ENCODE peak calls at places on chromosome 9, in ten cellular contexts. F is foreskin keratinocyte, P is coronary artery, U is Panc1, T is cardiac fibroblast, M is GM12865, H is testis, X is B cell, W is H9, A is endothelial cell. N is an unnamed sample.

GRCh38 chr9:13688990-13689600 is 409.6 kb upstream of the MPDZ start:
- DNase-seq in F (peak; percentile 9), P (no peak), U (no peak), T (peak; percentile 49), M (no peak), H (peak; percentile 25), X (no peak), W (no peak), A (peak; percentile 27), N (peak; percentile 31)

GRCh38 chr9:35341585-35341984 is 148.3 kb upstream of the RUSC2 start:
- DNase-seq in F (no peak), P (peak; percentile 75), U (no peak), T (peak; percentile 81), M (peak; percentile 4), H (peak; percentile 62), X (no peak), W (peak; percentile 43), A (no peak), N (peak; percentile 18)

GRCh38 chr9:101372327-101373118 is 12.3 kb downstream of the BAAT start:
- DNase-seq in F (no peak), P (no peak), U (no peak), T (no peak), M (no peak), H (no peak), X (no peak), W (no peak), A (no peak), N (no peak)

GRCh38 chr9:88773627-88774244 is 217.5 kb upstream of the S1PR3 start:
- DNase-seq in F (no peak), P (no peak), U (no peak), T (peak; percentile 72), M (no peak), H (no peak), X (no peak), W (no peak), A (no peak), N (peak; percentile 54)

GRCh38 chr9:77488439-77489126 is 159.5 kb downstream of the GNA14 start:
- DNase-seq in F (no peak), P (no peak), U (no peak), T (peak; percentile 66), M (peak; percentile 9), H (no peak), X (no peak), W (peak; percentile 36), A (no peak), N (peak; percentile 41)

GRCh38 chr9:127611796-127612790 is at the start of gene STXBP1:
- DNase-seq in F (no peak), P (peak; percentile 86), U (no peak), T (peak; percentile 71), M (peak; percentile 84), H (peak; percentile 92), X (peak; percentile 98), W (peak; percentile 90), A (peak; percentile 92), N (peak; percentile 81)

GRCh38 chr9:129245276-129245675 is 67.2 kb upstream of the IER5L start:
- DNase-seq in F (no peak), P (no peak), U (no peak), T (peak; percentile 27), M (no peak), H (no peak), X (no peak), W (no peak), A (no peak), N (peak; percentile 23)

GRCh38 chr9:114696814-114697544 is 15.0 kb upstream of the TEX48 start:
- DNase-seq in F (no peak), P (no peak), U (no peak), T (no peak), M (peak; percentile 91), H (no peak), X (no peak), W (no peak), A (no peak), N (no peak)

GRCh38 chr9:104232781-104233341 is 138.8 kb downstream of the SMC2 start:
- DNase-seq in F (peak; percentile 97), P (no peak), U (no peak), T (peak; percentile 96), M (no peak), H (no peak), X (no peak), W (no peak), A (no peak), N (peak; percentile 16)

GRCh38 chr9:89815903-89816573 is 211.2 kb downstream of the GADD45G start:
- DNase-seq in F (no peak), P (peak; percentile 36), U (no peak), T (no peak), M (peak; percentile 82), H (peak; percentile 46), X (peak; percentile 77), W (no peak), A (no peak), N (no peak)

GRCh38 chr9:114347675-114348074 is 18.0 kb downstream of the ORM2 start:
- DNase-seq in F (no peak), P (no peak), U (no peak), T (no peak), M (no peak), H (no peak), X (no peak), W (no peak), A (no peak), N (no peak)

GRCh38 chr9:124099860-124100259 is 88.3 kb downstream of the LHX2 start:
- DNase-seq in F (no peak), P (no peak), U (no peak), T (no peak), M (no peak), H (no peak), X (no peak), W (no peak), A (no peak), N (no peak)

GRCh38 chr9:16661816-16662215 is 208.7 kb downstream of the BNC2 start:
- DNase-seq in F (no peak), P (no peak), U (no peak), T (no peak), M (no peak), H (no peak), X (no peak), W (no peak), A (no peak), N (no peak)

GRCh38 chr9:13992136-13992798 is 321.7 kb downstream of the NFIB start:
- DNase-seq in F (no peak), P (no peak), U (no peak), T (peak; percentile 61), M (no peak), H (no peak), X (no peak), W (no peak), A (no peak), N (peak; percentile 14)

GRCh38 chr9:128412120-128412790 is 8.4 kb upstream of the CERCAM start:
- DNase-seq in F (no peak), P (no peak), U (no peak), T (peak; percentile 37), M (peak; percentile 35), H (peak; percentile 58), X (no peak), W (peak; percentile 95), A (peak; percentile 94), N (peak; percentile 43)

GRCh38 chr9:2620876-2621677 is 510 bp upstream of the VLDLR start:
- DNase-seq in F (peak; percentile 32), P (peak; percentile 89), U (no peak), T (peak; percentile 80), M (peak; percentile 60), H (peak; percentile 85), X (no peak), W (peak; percentile 90), A (peak; percentile 75), N (peak; percentile 61)

GRCh38 chr9:102569436-102569835 is 425.7 kb upstream of the CYLC2 start:
- DNase-seq in F (no peak), P (no peak), U (no peak), T (no peak), M (no peak), H (no peak), X (no peak), W (peak; percentile 47), A (no peak), N (no peak)
- TF ChIP-seq CTCF in F (no peak), P (no peak), U (no peak), T (no peak), M (no peak), H (no peak), X (no peak), W (peak; percentile 21), A (no peak), N (no peak)

GRCh38 chr9:95003694-95004451 is 277.4 kb downstream of the AOPEP start:
- DNase-seq in F (no peak), P (no peak), U (no peak), T (peak; percentile 69), M (peak; percentile 34), H (peak; percentile 61), X (peak; percentile 50), W (peak; percentile 63), A (peak; percentile 53), N (peak; percentile 57)
- TF ChIP-seq CTCF in F (peak; percentile 23), P (no peak), U (no peak), T (peak; percentile 34), M (no peak), H (no peak), X (no peak), W (peak; percentile 26), A (no peak), N (no peak)

DNA sequence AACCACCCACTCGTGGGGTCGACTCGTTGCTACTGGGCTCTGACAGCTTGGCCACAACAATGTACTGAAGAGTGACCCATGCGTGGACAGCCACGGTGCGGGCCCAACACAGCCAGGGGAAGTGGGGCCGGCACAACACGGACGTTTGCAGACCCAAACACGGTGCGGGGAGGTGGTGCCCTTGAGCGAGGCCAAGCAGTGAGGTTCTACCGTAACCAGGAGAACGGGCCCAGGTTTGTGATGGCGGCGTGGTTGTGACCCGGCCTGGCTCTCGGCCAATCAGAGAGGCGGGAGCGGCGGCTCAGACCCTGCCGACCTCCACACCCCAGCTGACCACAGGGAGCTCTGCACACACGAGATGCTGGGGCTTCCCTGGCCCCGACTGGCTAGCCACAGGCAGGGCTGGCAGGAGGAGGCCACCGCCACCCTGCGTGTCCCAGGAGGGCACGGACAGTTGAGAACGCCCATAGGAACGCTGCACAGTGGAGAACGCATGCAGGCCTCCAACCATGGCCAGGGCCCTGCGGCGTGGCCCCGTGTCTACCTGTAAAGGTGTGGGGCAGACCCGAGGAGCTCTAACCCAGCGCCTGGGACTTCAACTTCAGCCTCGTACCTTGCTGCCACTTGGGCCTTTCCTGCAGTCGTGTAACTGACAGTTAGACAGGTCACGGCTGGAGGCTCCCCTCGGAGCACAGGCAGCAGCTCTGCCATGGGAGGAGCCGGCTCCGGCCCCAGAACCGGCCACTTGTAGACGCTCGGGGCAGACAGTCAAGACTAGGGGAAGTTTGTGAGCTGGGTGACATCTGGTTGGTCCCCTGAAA is 13.7 kb downstream of the BRD3 start:
- DNase-seq in F (no peak), P (no peak), U (no peak), T (no peak), M (no peak), H (no peak), X (peak; percentile 36), W (no peak), A (no peak), N (no peak)
- TF ChIP-seq CTCF in F (no peak), P (no peak), U (no peak), T (no peak), M (no peak), H (no peak), X (no peak), W (no peak), A (no peak), N (no peak)

DNA sequence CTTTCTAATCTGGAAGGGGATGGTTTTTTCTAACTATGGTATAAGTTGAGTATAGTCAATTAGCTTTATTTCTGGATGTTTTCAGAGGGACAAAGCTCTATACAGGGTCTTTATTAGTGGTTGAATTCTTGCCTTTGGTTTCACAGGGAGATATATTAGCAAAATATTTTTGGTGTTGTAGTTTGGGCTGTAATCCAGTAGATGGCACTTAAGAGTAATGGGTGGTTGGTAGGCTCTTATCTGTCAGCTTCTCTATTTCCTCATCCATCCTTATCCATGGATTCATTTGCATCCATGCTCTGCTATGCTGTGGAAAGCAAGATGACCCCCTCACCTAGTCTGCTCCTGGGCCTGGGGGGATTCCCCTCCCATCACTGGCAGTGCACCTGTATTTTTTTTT is 363.6 kb upstream of the CYLC2 start:
- DNase-seq in F (no peak), P (no peak), U (peak; percentile 2), T (peak; percentile 26), M (peak; percentile 31), H (no peak), X (no peak), W (no peak), A (no peak), N (peak; percentile 35)
- TF ChIP-seq CTCF in F (peak; percentile 38), P (no peak), U (peak; percentile 36), T (peak; percentile 42), M (peak; percentile 53), H (no peak), X (peak; percentile 16), W (peak; percentile 67), A (peak; percentile 19), N (peak; percentile 35)